ENCODE peak calls at places on chromosomes 4 and X, in nine cellular contexts. One of them, this sample, is unnamed. For H3K36me3, the result is how much of the 10 kb centered on the place peaks cover.

GRCh38 chrX:107659768-107660167 is 31.5 kb downstream of the PRPS1 start:
- DNase-seq in HepG2: peak
- DNase-seq in body of pancreas: peak
- DNase-seq in right lobe of liver: no peak
- DNase-seq in stomach: no peak
- DNase-seq in suprapubic skin: no peak
- DNase-seq in endothelial cell of umbilical vein: peak
- DNase-seq in IMR-90: peak
- DNase-seq in ovary: no peak
- DNase-seq in this sample: no peak

GRCh38 chrX:68917799-68918198 is 89.0 kb downstream of the EFNB1 start:
- DNase-seq in suprapubic skin: no peak
- DNase-seq in IMR-90: no peak
- DNase-seq in HepG2: no peak
- DNase-seq in stomach: no peak
- DNase-seq in body of pancreas: no peak
- DNase-seq in endothelial cell of umbilical vein: no peak
- DNase-seq in right lobe of liver: no peak
- DNase-seq in ovary: no peak
- DNase-seq in this sample: no peak

GRCh38 chr4:47577779-47578553 is 92.9 kb downstream of the ATP10D start:
- DNase-seq in endothelial cell of umbilical vein: peak
- DNase-seq in suprapubic skin: no peak
- DNase-seq in right lobe of liver: no peak
- DNase-seq in IMR-90: peak
- DNase-seq in stomach: no peak
- DNase-seq in ovary: no peak
- DNase-seq in HepG2: no peak
- DNase-seq in body of pancreas: no peak
- DNase-seq in this sample: peak

GRCh38 chr4:90950385-90950841 is 823.2 kb downstream of the CCSER1 start:
- DNase-seq in endothelial cell of umbilical vein: peak
- DNase-seq in HepG2: no peak
- DNase-seq in stomach: no peak
- DNase-seq in IMR-90: no peak
- DNase-seq in suprapubic skin: no peak
- DNase-seq in ovary: no peak
- DNase-seq in right lobe of liver: no peak
- DNase-seq in body of pancreas: no peak
- DNase-seq in this sample: no peak

GRCh38 chr4:113919145-113919544 is 60.3 kb downstream of the ARSJ start:
- DNase-seq in stomach: no peak
- DNase-seq in body of pancreas: no peak
- DNase-seq in right lobe of liver: no peak
- DNase-seq in ovary: no peak
- DNase-seq in suprapubic skin: no peak
- DNase-seq in IMR-90: no peak
- DNase-seq in HepG2: no peak
- DNase-seq in endothelial cell of umbilical vein: no peak
- DNase-seq in this sample: no peak

GRCh38 chrX:70255452-70255851 is 4.6 kb downstream of the P2RY4 start:
- DNase-seq in stomach: no peak
- DNase-seq in right lobe of liver: no peak
- DNase-seq in IMR-90: no peak
- DNase-seq in HepG2: no peak
- DNase-seq in ovary: no peak
- DNase-seq in endothelial cell of umbilical vein: no peak
- DNase-seq in body of pancreas: no peak
- DNase-seq in suprapubic skin: no peak
- DNase-seq in this sample: no peak

GRCh38 chr4:181150173-181150572 is 1093.0 kb upstream of the TENM3 start:
- DNase-seq in endothelial cell of umbilical vein: no peak
- DNase-seq in IMR-90: no peak
- DNase-seq in body of pancreas: no peak
- DNase-seq in right lobe of liver: no peak
- DNase-seq in suprapubic skin: no peak
- DNase-seq in stomach: no peak
- DNase-seq in HepG2: peak
- DNase-seq in ovary: no peak
- DNase-seq in this sample: no peak

GRCh38 chr4:80266902-80267380 is 477 bp downstream of the FGF5 start:
- DNase-seq in right lobe of liver: no peak
- DNase-seq in body of pancreas: no peak
- DNase-seq in stomach: no peak
- DNase-seq in suprapubic skin: no peak
- DNase-seq in HepG2: no peak
- DNase-seq in endothelial cell of umbilical vein: peak
- DNase-seq in IMR-90: peak
- DNase-seq in ovary: no peak
- DNase-seq in this sample: no peak

GRCh38 chr4:152990471-152991131 is 54.5 kb downstream of the FHDC1 start:
- DNase-seq in stomach: no peak
- DNase-seq in right lobe of liver: no peak
- DNase-seq in IMR-90: no peak
- DNase-seq in body of pancreas: no peak
- DNase-seq in suprapubic skin: no peak
- DNase-seq in ovary: no peak
- DNase-seq in endothelial cell of umbilical vein: no peak
- DNase-seq in HepG2: no peak
- DNase-seq in this sample: no peak

GRCh38 chr4:95362066-95362465 is 186.7 kb downstream of the UNC5C start:
- DNase-seq in stomach: no peak
- DNase-seq in IMR-90: no peak
- DNase-seq in right lobe of liver: no peak
- DNase-seq in HepG2: no peak
- DNase-seq in body of pancreas: no peak
- DNase-seq in ovary: no peak
- DNase-seq in suprapubic skin: no peak
- DNase-seq in endothelial cell of umbilical vein: no peak
- DNase-seq in this sample: no peak

GRCh38 chr4:24321151-24321550 is 263.2 kb downstream of the DHX15 start:
- DNase-seq in ovary: no peak
- DNase-seq in suprapubic skin: no peak
- DNase-seq in stomach: no peak
- DNase-seq in IMR-90: peak
- DNase-seq in body of pancreas: no peak
- DNase-seq in HepG2: no peak
- DNase-seq in endothelial cell of umbilical vein: no peak
- DNase-seq in right lobe of liver: no peak
- DNase-seq in this sample: no peak

GRCh38 chr4:13455411-13455810 is 28.7 kb downstream of the RAB28 start:
- DNase-seq in IMR-90: peak
- DNase-seq in ovary: no peak
- DNase-seq in body of pancreas: no peak
- DNase-seq in suprapubic skin: no peak
- DNase-seq in stomach: no peak
- DNase-seq in endothelial cell of umbilical vein: no peak
- DNase-seq in right lobe of liver: no peak
- DNase-seq in HepG2: no peak
- DNase-seq in this sample: no peak

GRCh38 chrX:136711147-136711546 is 63.2 kb downstream of the CD40LG start:
- DNase-seq in HepG2: no peak
- DNase-seq in suprapubic skin: no peak
- DNase-seq in body of pancreas: no peak
- DNase-seq in IMR-90: peak
- DNase-seq in ovary: no peak
- DNase-seq in stomach: peak
- DNase-seq in right lobe of liver: peak
- DNase-seq in endothelial cell of umbilical vein: peak
- DNase-seq in this sample: peak

GRCh38 chrX:2703991-2704369 is 12.9 kb downstream of the CD99 start:
- DNase-seq in body of pancreas: no peak
- DNase-seq in suprapubic skin: no peak
- DNase-seq in ovary: no peak
- DNase-seq in IMR-90: no peak
- DNase-seq in endothelial cell of umbilical vein: peak
- DNase-seq in stomach: no peak
- DNase-seq in HepG2: no peak
- DNase-seq in right lobe of liver: no peak
- DNase-seq in this sample: no peak
- H3K27ac ChIP-seq in body of pancreas: no peak
- H3K27ac ChIP-seq in suprapubic skin: peak
- H3K27ac ChIP-seq in ovary: no peak
- H3K27ac ChIP-seq in IMR-90: no peak
- H3K27ac ChIP-seq in endothelial cell of umbilical vein: peak
- H3K27ac ChIP-seq in stomach: peak
- H3K27ac ChIP-seq in HepG2: no peak
- H3K27ac ChIP-seq in right lobe of liver: no peak
- H3K27ac ChIP-seq in this sample: peak

GRCh38 chr4:82458729-82459128 is 28.3 kb downstream of the ENOPH1 start:
- DNase-seq in stomach: no peak
- DNase-seq in body of pancreas: no peak
- DNase-seq in suprapubic skin: no peak
- DNase-seq in ovary: no peak
- DNase-seq in HepG2: no peak
- DNase-seq in right lobe of liver: no peak
- DNase-seq in endothelial cell of umbilical vein: no peak
- DNase-seq in IMR-90: no peak
- DNase-seq in this sample: no peak
- H3K36me3 ChIP-seq in stomach: half or more
- H3K36me3 ChIP-seq in body of pancreas: under half
- H3K36me3 ChIP-seq in suprapubic skin: half or more
- H3K36me3 ChIP-seq in ovary: under half
- H3K36me3 ChIP-seq in HepG2: under half
- H3K36me3 ChIP-seq in right lobe of liver: under half
- H3K36me3 ChIP-seq in endothelial cell of umbilical vein: under half
- H3K36me3 ChIP-seq in IMR-90: under half
- H3K36me3 ChIP-seq in this sample: under half

GRCh38 chr4:2536193-2537010 is at the start of gene FAM193A:
- DNase-seq in IMR-90: peak
- DNase-seq in body of pancreas: peak
- DNase-seq in endothelial cell of umbilical vein: peak
- DNase-seq in suprapubic skin: peak
- DNase-seq in HepG2: peak
- DNase-seq in ovary: peak
- DNase-seq in right lobe of liver: peak
- DNase-seq in stomach: peak
- DNase-seq in this sample: peak
- TF ChIP-seq POLR2A in IMR-90: peak
- TF ChIP-seq POLR2A in body of pancreas: peak
- TF ChIP-seq POLR2A in endothelial cell of umbilical vein: peak
- TF ChIP-seq POLR2A in suprapubic skin: peak
- TF ChIP-seq POLR2A in HepG2: peak
- TF ChIP-seq POLR2A in ovary: no peak
- TF ChIP-seq POLR2A in right lobe of liver: peak
- TF ChIP-seq POLR2A in stomach: no peak
- TF ChIP-seq POLR2A in this sample: no peak

GRCh38 chrX:144586756-144587155 is 660.5 kb upstream of the SPANXN1 start:
- DNase-seq in endothelial cell of umbilical vein: no peak
- DNase-seq in right lobe of liver: no peak
- DNase-seq in IMR-90: no peak
- DNase-seq in ovary: no peak
- DNase-seq in suprapubic skin: no peak
- DNase-seq in body of pancreas: no peak
- DNase-seq in HepG2: no peak
- DNase-seq in stomach: no peak
- DNase-seq in this sample: no peak

GRCh38 chrX:144592036-144592435 is 655.3 kb upstream of the SPANXN1 start:
- DNase-seq in stomach: no peak
- DNase-seq in ovary: no peak
- DNase-seq in IMR-90: no peak
- DNase-seq in endothelial cell of umbilical vein: no peak
- DNase-seq in right lobe of liver: no peak
- DNase-seq in HepG2: no peak
- DNase-seq in suprapubic skin: no peak
- DNase-seq in body of pancreas: no peak
- DNase-seq in this sample: no peak
- H3K27ac ChIP-seq in stomach: no peak
- H3K27ac ChIP-seq in ovary: no peak
- H3K27ac ChIP-seq in IMR-90: no peak
- H3K27ac ChIP-seq in endothelial cell of umbilical vein: no peak
- H3K27ac ChIP-seq in right lobe of liver: no peak
- H3K27ac ChIP-seq in HepG2: no peak
- H3K27ac ChIP-seq in suprapubic skin: no peak
- H3K27ac ChIP-seq in body of pancreas: no peak
- H3K27ac ChIP-seq in this sample: no peak

GRCh38 chr4:4391866-4392265 is 5.0 kb downstream of the NSG1 start:
- DNase-seq in right lobe of liver: no peak
- DNase-seq in ovary: no peak
- DNase-seq in HepG2: no peak
- DNase-seq in stomach: no peak
- DNase-seq in body of pancreas: no peak
- DNase-seq in endothelial cell of umbilical vein: no peak
- DNase-seq in suprapubic skin: no peak
- DNase-seq in IMR-90: no peak
- DNase-seq in this sample: no peak
- H3K36me3 ChIP-seq in right lobe of liver: under half
- H3K36me3 ChIP-seq in ovary: under half
- H3K36me3 ChIP-seq in HepG2: under half
- H3K36me3 ChIP-seq in stomach: under half
- H3K36me3 ChIP-seq in body of pancreas: under half
- H3K36me3 ChIP-seq in endothelial cell of umbilical vein: under half
- H3K36me3 ChIP-seq in suprapubic skin: under half
- H3K36me3 ChIP-seq in IMR-90: under half
- H3K36me3 ChIP-seq in this sample: under half

GRCh38 chrX:152149648-152150047 is 11.3 kb upstream of the MAGEA10 start:
- DNase-seq in body of pancreas: no peak
- DNase-seq in ovary: no peak
- DNase-seq in right lobe of liver: no peak
- DNase-seq in suprapubic skin: no peak
- DNase-seq in stomach: no peak
- DNase-seq in HepG2: no peak
- DNase-seq in IMR-90: no peak
- DNase-seq in endothelial cell of umbilical vein: no peak
- DNase-seq in this sample: no peak

GRCh38 chrX:152155766-152156310 is 17.5 kb upstream of the MAGEA10 start:
- DNase-seq in suprapubic skin: no peak
- DNase-seq in right lobe of liver: no peak
- DNase-seq in endothelial cell of umbilical vein: no peak
- DNase-seq in ovary: no peak
- DNase-seq in IMR-90: no peak
- DNase-seq in body of pancreas: no peak
- DNase-seq in stomach: no peak
- DNase-seq in HepG2: no peak
- DNase-seq in this sample: no peak

GRCh38 chrX:152157042-152157441 is 18.7 kb upstream of the MAGEA10 start:
- DNase-seq in endothelial cell of umbilical vein: no peak
- DNase-seq in IMR-90: no peak
- DNase-seq in stomach: no peak
- DNase-seq in suprapubic skin: no peak
- DNase-seq in right lobe of liver: no peak
- DNase-seq in HepG2: no peak
- DNase-seq in ovary: no peak
- DNase-seq in body of pancreas: no peak
- DNase-seq in this sample: no peak

DNA sequence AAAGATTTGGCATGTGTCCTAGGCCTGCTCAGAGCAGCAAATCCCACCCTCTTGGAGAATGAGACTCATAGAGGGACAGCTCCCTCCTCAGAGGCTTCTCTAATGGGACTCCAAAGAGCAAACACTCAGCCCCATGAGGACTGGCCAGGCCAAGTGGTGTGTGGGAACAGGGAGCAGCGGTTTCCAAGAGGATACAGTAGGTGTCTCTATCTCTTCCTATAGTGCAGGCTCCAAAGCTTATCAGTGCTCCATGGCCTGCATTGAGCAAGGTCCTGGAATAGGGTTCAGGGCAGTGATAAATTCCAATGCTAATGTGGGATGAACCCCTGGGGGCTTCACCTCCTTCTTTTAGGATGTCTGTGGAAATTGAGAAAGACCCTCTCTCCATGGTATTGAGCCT is 15.7 kb upstream of the MAGEA10 start:
- DNase-seq in suprapubic skin: no peak
- DNase-seq in HepG2: no peak
- DNase-seq in right lobe of liver: no peak
- DNase-seq in stomach: no peak
- DNase-seq in IMR-90: no peak
- DNase-seq in endothelial cell of umbilical vein: no peak
- DNase-seq in body of pancreas: no peak
- DNase-seq in ovary: no peak
- DNase-seq in this sample: no peak
- TF ChIP-seq POLR2A in suprapubic skin: no peak
- TF ChIP-seq POLR2A in HepG2: no peak
- TF ChIP-seq POLR2A in right lobe of liver: no peak
- TF ChIP-seq POLR2A in stomach: no peak
- TF ChIP-seq POLR2A in IMR-90: no peak
- TF ChIP-seq POLR2A in endothelial cell of umbilical vein: no peak
- TF ChIP-seq POLR2A in body of pancreas: no peak
- TF ChIP-seq POLR2A in ovary: no peak
- TF ChIP-seq POLR2A in this sample: no peak

This sample was measured in heart left ventricle.